ENCODE peak calls at places on chromosomes 11 and 22, in six cellular contexts. I is upper lobe of right lung; Q is CD8-positive, alpha-beta memory T cell; H is tibial nerve; W is uterus; J is tibial artery. C is an unnamed sample.

GRCh38 chr22:49553518-49554295 is 274.0 kb downstream of the BRD1 start:
- DNase-seq in I (peak), Q (no peak), H (no peak), W (no peak), J (peak), C (no peak)

GRCh38 chr22:45777046-45777851 is 105.6 kb downstream of the ATXN10 start:
- DNase-seq in I (no peak), Q (no peak), H (no peak), W (no peak), J (no peak), C (peak)

GRCh38 chr22:37634505-37635002 is 4.9 kb upstream of the SH3BP1 start:
- DNase-seq in I (no peak), Q (no peak), H (no peak), W (no peak), J (no peak), C (no peak)

GRCh38 chr22:43888740-43889139 is 3.1 kb downstream of the PNPLA5 start:
- DNase-seq in I (peak), Q (no peak), H (no peak), W (no peak), J (no peak), C (no peak)

GRCh38 chr11:36431429-36432092 is 78.5 kb downstream of the TRAF6 start:
- DNase-seq in I (no peak), Q (no peak), H (no peak), W (peak), J (peak), C (peak)

GRCh38 chr11:30196400-30197206 is 34.2 kb upstream of the FSHB start:
- DNase-seq in I (peak), Q (peak), H (peak), W (peak), J (peak), C (peak)

GRCh38 chr11:57516061-57516443 is 550 bp upstream of the SLC43A1 start:
- DNase-seq in I (no peak), Q (no peak), H (no peak), W (no peak), J (no peak), C (no peak)

GRCh38 chr11:19805827-19806226 is 93.2 kb downstream of the NAV2 start:
- DNase-seq in I (no peak), Q (no peak), H (no peak), W (no peak), J (no peak), C (no peak)

GRCh38 chr11:65471410-65471762 is 27.5 kb upstream of the MALAT1 start:
- DNase-seq in I (peak), Q (no peak), H (no peak), W (peak), J (peak), C (peak)

GRCh38 chr22:20424937-20425587 is 12.6 kb downstream of the SCARF2 start:
- DNase-seq in I (peak), Q (no peak), H (no peak), W (peak), J (no peak), C (no peak)

GRCh38 chr22:20427945-20428417 is 9.6 kb downstream of the SCARF2 start:
- DNase-seq in I (peak), Q (no peak), H (no peak), W (no peak), J (no peak), C (no peak)

GRCh38 chr22:20427104-20427944 is 10.3 kb downstream of the SCARF2 start:
- DNase-seq in I (no peak), Q (no peak), H (no peak), W (no peak), J (no peak), C (no peak)

GRCh38 chr22:20424553-20424936 is 13.1 kb downstream of the SCARF2 start:
- DNase-seq in I (no peak), Q (no peak), H (no peak), W (no peak), J (no peak), C (no peak)

DNA sequence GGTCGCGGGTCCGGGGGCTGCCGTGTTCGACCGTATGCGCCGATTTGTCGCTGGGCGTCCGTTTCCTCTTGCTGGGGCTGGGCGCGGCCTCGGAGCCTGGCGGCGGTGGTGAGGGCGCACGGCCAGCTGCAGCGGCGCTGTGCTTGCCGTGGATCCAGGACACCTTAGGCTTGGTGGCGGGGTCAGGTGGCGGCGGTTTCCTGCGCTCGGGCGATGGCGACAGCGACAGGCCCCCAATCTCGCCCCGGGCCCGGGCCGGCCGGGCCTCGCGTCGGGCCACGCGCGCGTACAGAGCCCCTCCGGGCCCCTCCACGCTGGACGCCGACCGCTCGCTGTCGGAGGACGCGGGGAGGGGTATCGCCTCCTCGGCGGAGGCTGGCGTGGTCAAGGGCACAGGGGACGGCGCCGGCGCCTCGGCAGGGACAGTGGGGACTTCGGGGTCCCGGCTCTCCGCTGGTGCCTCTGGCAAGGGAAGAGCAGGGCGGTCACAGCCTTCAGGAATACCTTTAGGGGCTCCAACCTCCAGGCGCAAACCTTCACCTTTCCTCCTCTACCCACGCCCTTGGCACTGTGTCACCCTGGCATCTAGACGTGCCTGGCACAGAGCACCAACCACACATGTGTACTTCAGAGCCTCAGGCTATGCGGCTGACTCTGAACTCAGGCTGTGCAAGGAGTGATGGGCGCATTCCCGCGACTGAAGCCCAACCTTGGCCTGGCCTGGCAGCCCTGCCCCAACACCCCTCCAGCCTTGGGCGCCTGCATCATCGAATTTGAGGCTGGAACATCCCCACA is 11.6 kb downstream of the SCARF2 start:
- DNase-seq in I (no peak), Q (no peak), H (no peak), W (no peak), J (no peak), C (no peak)
- H3K4me3 ChIP-seq in I (no peak), Q (no peak), H (no peak), W (no peak), J (no peak), C (no peak)

GRCh38 chr11:8111636-8112035 is 30.6 kb downstream of the TUB start:
- DNase-seq in I (no peak), Q (no peak), H (no peak), W (no peak), J (no peak), C (no peak)
- H3K4me3 ChIP-seq in I (no peak), Q (no peak), H (no peak), W (no peak), J (no peak), C (no peak)

GRCh38 chr11:62402994-62403393 is 15.8 kb upstream of the SCGB1A1 start:
- DNase-seq in I (no peak), Q (no peak), H (no peak), W (no peak), J (no peak), C (no peak)

GRCh38 chr11:62401781-62402180 is 17.1 kb upstream of the SCGB1A1 start:
- DNase-seq in I (peak), Q (no peak), H (no peak), W (peak), J (no peak), C (no peak)

GRCh38 chr11:62401356-62401755 is 17.5 kb upstream of the SCGB1A1 start:
- DNase-seq in I (no peak), Q (no peak), H (no peak), W (no peak), J (no peak), C (no peak)

GRCh38 chr11:62400760-62401159 is 18.1 kb upstream of the SCGB1A1 start:
- DNase-seq in I (peak), Q (no peak), H (peak), W (peak), J (peak), C (peak)

GRCh38 chr11:62402226-62402625 is 16.6 kb upstream of the SCGB1A1 start:
- DNase-seq in I (peak), Q (peak), H (peak), W (peak), J (peak), C (no peak)
- H3K4me3 ChIP-seq in I (no peak), Q (peak), H (no peak), W (no peak), J (peak), C (no peak)

DNA sequence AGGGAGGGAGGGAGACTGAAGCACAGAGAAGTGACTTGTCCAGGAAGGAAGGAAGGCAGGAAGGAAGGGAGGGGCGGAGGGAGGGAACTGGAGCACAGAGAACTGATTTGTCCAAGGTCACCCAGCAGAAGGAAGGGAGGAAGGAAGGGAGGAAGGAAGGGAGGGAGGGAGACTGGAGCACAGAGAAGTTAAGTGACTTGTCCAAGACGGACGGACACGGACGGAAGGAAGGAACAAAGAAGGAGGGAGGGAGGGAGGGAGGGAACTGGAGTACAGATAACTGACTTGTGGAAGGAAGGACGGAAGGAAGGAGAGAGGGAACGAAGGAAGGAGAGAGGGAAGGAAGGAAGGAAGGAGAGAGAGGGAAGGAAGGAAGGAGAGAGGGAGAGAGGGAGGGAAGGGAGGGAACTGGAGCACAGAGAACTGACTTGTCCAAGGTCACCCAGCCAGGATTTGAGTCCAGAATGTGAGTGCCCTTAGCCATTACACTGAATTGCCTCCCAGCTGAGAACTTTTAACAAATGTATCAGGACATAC is 1.5 kb downstream of the SLC35F2 start:
- DNase-seq in I (no peak), Q (no peak), H (no peak), W (peak), J (peak), C (no peak)
- H3K4me3 ChIP-seq in I (no peak), Q (no peak), H (no peak), W (no peak), J (no peak), C (no peak)

DNA sequence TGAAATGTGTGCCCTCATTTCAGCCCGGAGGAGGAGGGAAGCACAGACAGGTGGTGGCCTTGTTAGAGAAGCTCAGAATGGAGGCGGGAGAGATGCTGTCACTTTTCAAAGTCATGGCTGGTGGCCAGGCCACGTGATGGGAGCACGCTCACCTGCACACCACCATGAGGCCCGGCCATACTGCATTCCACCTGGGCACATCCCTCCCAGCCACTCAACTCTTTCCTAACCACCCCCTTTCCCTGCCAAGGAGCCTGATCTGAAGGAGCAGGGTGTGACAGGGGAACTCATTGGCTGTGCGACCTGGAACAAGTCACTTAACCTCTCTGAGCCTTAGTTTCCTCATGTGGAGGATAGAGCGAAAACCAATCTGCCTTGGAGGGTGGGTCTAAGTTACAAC is 364.5 kb downstream of the CTTN start:
- DNase-seq in I (peak), Q (no peak), H (no peak), W (no peak), J (no peak), C (no peak)
- H3K4me3 ChIP-seq in I (no peak), Q (no peak), H (no peak), W (no peak), J (no peak), C (no peak)

DNA sequence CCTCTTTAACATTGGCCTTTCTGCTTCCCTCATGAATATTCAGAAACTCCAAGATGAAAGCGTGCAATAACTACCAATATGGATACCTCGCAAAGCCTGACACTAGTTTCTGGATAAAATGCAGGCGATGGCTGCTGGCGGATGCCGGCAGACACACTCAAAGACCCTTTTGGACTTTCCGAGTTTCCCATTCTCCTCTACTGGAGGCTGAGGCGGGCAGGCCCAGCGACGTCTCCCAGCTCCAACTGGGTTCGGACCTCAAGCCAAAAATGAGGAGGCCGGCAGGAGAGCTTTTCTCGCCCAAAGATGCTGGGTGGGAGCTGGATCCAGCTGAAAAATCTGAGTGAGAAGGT is 376 bp upstream of the FEZ1 start:
- DNase-seq in I (no peak), Q (no peak), H (no peak), W (peak), J (no peak), C (no peak)
- H3K4me3 ChIP-seq in I (peak), Q (peak), H (peak), W (peak), J (peak), C (peak)

DNA sequence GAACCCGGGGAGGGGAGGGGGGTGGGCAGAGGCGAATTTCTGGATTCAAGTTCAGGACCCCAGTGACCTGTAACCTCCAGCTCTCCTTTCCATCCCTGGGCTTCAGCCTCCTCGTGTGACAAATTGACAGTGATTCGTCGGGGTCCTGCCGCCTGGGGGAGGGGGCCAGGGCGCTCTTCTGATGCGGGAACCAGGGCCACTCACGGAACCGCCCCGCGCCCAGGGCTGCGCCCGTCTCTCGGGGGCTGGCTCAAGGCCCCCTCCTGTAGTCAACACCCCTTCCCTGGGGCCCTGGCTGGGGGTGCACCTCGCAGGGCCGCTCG is 92.8 kb upstream of the ANO1 start:
- DNase-seq in I (no peak), Q (no peak), H (no peak), W (no peak), J (no peak), C (no peak)
- H3K4me3 ChIP-seq in I (peak), Q (no peak), H (no peak), W (peak), J (peak), C (no peak)

GRCh38 chr11:7487360-7487759 is 2.1 kb downstream of the OLFML1 start:
- DNase-seq in I (no peak), Q (no peak), H (no peak), W (no peak), J (no peak), C (no peak)
- H3K4me3 ChIP-seq in I (peak), Q (no peak), H (no peak), W (peak), J (no peak), C (no peak)